ENCODE peak calls at places on chromosome 12, in five cellular contexts. T is heart left ventricle, D is HepG2, E is GM12891, F is K562. V is an unnamed sample.

GRCh38 chr12:67155863-67156262 is 113.3 kb upstream of the CAND1 start:
- DNase-seq in T (no peak), D (no peak), E (no peak), F (no peak), V (no peak)

GRCh38 chr12:113244015-113244983 is 23.0 kb downstream of the TPCN1 start:
- DNase-seq in T (peak), D (no peak), E (no peak), F (no peak), V (no peak)

GRCh38 chr12:64190140-64190539 is 32.0 kb downstream of the KICS2 start:
- DNase-seq in T (no peak), D (no peak), E (no peak), F (no peak), V (no peak)

GRCh38 chr12:14774944-14775651 is 28.2 kb downstream of the WBP11 start:
- DNase-seq in T (peak), D (no peak), E (no peak), F (no peak), V (peak)

GRCh38 chr12:128269108-128269713 is 2.2 kb downstream of the TMEM132C start:
- DNase-seq in T (no peak), D (no peak), E (no peak), F (no peak), V (no peak)

GRCh38 chr12:47883663-47884195 is 21.1 kb downstream of the VDR start:
- DNase-seq in T (no peak), D (no peak), E (no peak), F (no peak), V (no peak)

GRCh38 chr12:78392918-78393317 is 471.7 kb upstream of the SYT1 start:
- DNase-seq in T (no peak), D (no peak), E (no peak), F (no peak), V (no peak)

GRCh38 chr12:98595152-98595988 is 1.9 kb downstream of the SLC25A3 start:
- DNase-seq in T (no peak), D (peak), E (no peak), F (no peak), V (no peak)

GRCh38 chr12:41013921-41014642 is 174.0 kb upstream of the PDZRN4 start:
- DNase-seq in T (no peak), D (no peak), E (no peak), F (no peak), V (no peak)

GRCh38 chr12:124283326-124283725 is 11.6 kb upstream of the RFLNA start:
- DNase-seq in T (no peak), D (no peak), E (no peak), F (no peak), V (no peak)

GRCh38 chr12:108332791-108333382 is 6.2 kb downstream of the CMKLR1 start:
- DNase-seq in T (peak), D (no peak), E (no peak), F (peak), V (no peak)

GRCh38 chr12:12221560-12221959 is 45.3 kb downstream of the LRP6 start:
- DNase-seq in T (no peak), D (no peak), E (no peak), F (no peak), V (no peak)

GRCh38 chr12:115146453-115146852 is 462.5 kb upstream of the TBX3 start:
- DNase-seq in T (no peak), D (no peak), E (no peak), F (no peak), V (no peak)

GRCh38 chr12:66066071-66066928 is 64.2 kb downstream of the LLPH start:
- DNase-seq in T (no peak), D (peak), E (no peak), F (no peak), V (no peak)

GRCh38 chr12:117875652-117876491 is 92.9 kb downstream of the KSR2 start:
- DNase-seq in T (no peak), D (no peak), E (peak), F (peak), V (no peak)

GRCh38 chr12:44875954-44876553 is at the start of gene NELL2:
- DNase-seq in T (no peak), D (no peak), E (peak), F (peak), V (peak)

GRCh38 chr12:59041241-59042121 is 121.2 kb upstream of the LRIG3 start:
- DNase-seq in T (no peak), D (no peak), E (no peak), F (no peak), V (no peak)

GRCh38 chr12:13197526-13198141 is 1.1 kb downstream of the EMP1 start:
- DNase-seq in T (peak), D (no peak), E (no peak), F (no peak), V (no peak)

GRCh38 chr12:100101000-100101399 is 41.7 kb downstream of the BLTP3B start:
- DNase-seq in T (no peak), D (no peak), E (no peak), F (no peak), V (no peak)

GRCh38 chr12:113293100-113293499 is 41.8 kb downstream of the SLC8B1 start:
- DNase-seq in T (no peak), D (no peak), E (no peak), F (no peak), V (no peak)

GRCh38 chr12:52249041-52249461 is 16.0 kb downstream of the KRT7 start:
- DNase-seq in T (peak), D (no peak), E (no peak), F (no peak), V (no peak)

GRCh38 chr12:98198261-98198982 is 317.0 kb upstream of the TMPO start:
- DNase-seq in T (no peak), D (no peak), E (no peak), F (no peak), V (no peak)

GRCh38 chr12:50175716-50176026 is 8.5 kb upstream of the CERS5 start:
- DNase-seq in T (no peak), D (no peak), E (no peak), F (no peak), V (no peak)

DNA sequence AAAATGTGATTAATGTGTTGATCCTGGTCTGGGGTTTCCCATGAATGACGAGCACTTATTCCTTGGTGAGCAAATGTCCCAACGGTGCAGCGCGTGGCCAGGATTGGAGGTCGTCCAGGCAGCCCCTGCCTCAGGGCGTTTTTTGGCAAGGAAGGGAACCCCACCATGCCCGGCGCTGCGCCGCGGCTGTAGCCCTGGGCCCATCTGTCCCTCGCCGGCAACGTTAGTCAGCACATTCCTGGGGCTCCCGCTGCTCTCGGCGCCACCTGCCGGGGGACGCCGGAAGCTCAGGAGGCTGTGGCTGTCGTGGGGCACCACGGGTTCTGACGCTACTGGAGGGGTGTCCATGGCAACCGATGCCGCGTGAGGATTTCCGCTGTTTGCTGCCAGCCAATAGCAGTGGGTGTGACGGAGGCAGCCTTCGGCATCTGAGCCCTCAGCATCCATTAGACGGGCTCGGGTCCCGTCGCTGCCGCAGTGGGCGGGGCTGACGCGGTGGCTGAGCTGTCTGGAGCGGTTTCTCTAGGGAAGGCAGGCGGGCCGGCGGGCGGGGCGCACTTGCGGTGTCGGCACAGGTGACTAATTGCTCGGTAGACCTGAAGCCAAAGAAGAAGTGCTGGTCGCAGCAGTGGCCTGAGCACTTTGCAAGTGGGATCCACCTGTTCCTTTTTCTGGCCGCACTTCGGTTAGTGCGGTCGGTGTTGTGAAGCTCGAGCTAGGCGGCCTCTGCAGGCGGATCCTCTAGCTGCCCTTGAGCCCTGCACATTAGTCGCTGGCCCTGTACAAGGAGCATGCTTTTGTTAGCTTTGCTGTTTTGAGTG is 29.5 kb downstream of the RAB35 start:
- DNase-seq in T (peak), D (peak), E (peak), F (peak), V (peak)
- TF ChIP-seq POLR2A in T (no peak), D (peak), E (peak), F (peak), V (peak)

GRCh38 chr12:101697930-101698781 is 716 bp downstream of the CHPT1 start:
- DNase-seq in T (peak), D (peak), E (peak), F (peak), V (peak)
- TF ChIP-seq POLR2A in T (no peak), D (peak), E (no peak), F (peak), V (no peak)

DNA sequence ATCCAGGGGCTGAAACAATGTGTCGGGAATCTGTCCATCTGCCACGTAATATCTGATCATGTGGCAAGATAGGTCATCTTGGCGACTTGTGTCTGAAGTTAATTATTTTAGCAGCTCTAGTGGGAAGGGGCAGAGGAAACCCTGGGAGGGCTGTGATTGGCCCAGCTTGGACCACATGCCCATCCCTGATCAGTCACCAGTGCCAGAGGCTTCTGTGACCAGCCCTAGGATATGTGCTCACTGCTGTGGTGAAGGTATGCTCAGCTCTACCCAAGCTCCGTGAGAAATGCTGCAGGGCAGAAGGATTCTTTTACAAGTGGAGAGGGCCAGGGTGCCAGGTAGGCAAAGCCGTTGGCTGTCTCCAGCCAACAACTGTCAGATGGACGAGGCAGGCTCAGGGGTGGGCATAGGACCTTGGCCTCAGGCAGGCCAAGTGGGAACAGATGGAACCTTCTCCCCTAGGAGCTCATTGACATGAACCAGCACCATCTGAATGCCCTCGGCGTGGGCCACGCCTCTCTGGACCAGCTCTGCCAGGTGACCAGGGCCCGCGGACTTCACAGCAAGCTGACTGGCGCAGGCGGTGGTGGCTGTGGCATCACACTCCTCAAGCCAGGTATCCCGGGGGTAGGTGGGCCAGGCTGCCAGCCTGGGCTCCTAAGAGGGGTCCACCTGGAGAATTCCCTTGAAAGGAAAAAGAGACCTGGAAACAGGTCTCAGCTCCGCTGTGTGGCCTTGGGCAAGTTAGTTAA is 21.1 kb downstream of the MVK start:
- DNase-seq in T (no peak), D (no peak), E (no peak), F (no peak), V (no peak)
- TF ChIP-seq POLR2A in T (no peak), D (no peak), E (no peak), F (no peak), V (no peak)

DNA sequence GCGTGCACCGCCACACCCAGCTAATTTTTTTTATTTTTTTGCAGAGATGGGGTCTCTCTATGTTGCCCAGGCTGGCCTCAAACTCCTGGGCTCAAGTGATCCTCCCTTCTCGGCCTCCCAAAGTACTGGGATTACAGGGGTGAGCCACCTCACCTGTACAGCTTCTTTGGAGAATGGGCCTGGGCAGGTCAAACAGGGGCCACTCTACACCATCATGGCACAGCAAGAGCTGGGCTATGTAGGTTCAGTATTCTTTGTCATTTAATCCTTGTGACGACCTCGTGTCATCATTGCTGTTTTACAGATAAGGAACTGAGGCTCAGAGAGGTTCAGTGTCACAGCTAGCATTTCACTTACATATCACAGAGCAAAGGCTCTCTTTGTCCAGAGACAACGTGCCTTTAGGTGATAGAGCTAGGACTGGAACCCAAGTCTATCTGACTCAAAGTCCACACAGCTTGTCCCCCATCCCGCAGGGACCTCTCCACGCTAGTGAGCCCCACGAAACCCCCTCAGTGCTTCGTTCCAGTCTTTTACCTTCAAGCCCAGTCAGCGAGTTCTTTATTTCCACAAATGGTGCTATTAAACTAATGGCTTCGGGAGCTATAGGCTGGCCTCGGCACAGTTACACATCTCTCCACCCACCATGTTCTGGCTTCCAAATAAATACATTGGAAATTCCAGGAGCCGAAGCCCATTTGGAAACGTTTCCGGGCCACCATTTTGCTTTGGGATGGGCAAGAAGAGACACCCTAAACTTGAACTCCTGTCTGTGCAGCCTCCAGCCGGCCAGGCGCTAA is 701 bp upstream of the MAP1LC3B2 start:
- DNase-seq in T (no peak), D (no peak), E (no peak), F (peak), V (no peak)
- TF ChIP-seq POLR2A in T (no peak), D (no peak), E (peak), F (no peak), V (no peak)

GRCh38 chr12:102917026-102917787 is at the start of gene PAH:
- DNase-seq in T (no peak), D (peak), E (no peak), F (peak), V (peak)
- TF ChIP-seq POLR2A in T (no peak), D (peak), E (no peak), F (no peak), V (peak)

GRCh38 chr12:6851921-6852650 is at the start of gene USP5:
- DNase-seq in T (peak), D (peak), E (peak), F (peak), V (peak)
- TF ChIP-seq POLR2A in T (no peak), D (peak), E (peak), F (peak), V (peak)

V was measured in GM12892.